ENCODE peak calls at places on chromosomes 16 and 17, in seven cellular contexts. K is CD4-positive, alpha-beta T cell; X is amniotic stem cell; F is naive thymus-derived CD4-positive, alpha-beta T cell; P is activated CD4-positive, alpha-beta T cell treated with anti-CD3 and anti-CD28 coated beads, Interleukin-2, amount 10 ng/mL, durations not matched to agents 7 days and 5 days; U is T follicular helper cell; Q is NCI-H1092. W is an unnamed sample.

GRCh38 chr16:4240624-4241023 is 1.3 kb downstream of the SRL start:
- DNase-seq in K (no peak), X (no peak), F (no peak), P (no peak), U (no peak), Q (no peak), W (no peak)

GRCh38 chr16:49350265-49351103 is 23.1 kb upstream of the C16orf78 start:
- DNase-seq in K (peak), X (no peak), F (no peak), P (peak), U (peak), Q (peak), W (peak)

GRCh38 chr16:19294156-19294649 is 8.7 kb downstream of the CLEC19A start:
- DNase-seq in K (no peak), X (no peak), F (no peak), P (no peak), U (no peak), Q (no peak), W (no peak)

GRCh38 chr16:53545433-53545832 is 42.4 kb upstream of the AKTIP start:
- DNase-seq in K (peak), X (no peak), F (peak), P (peak), U (peak), Q (no peak), W (no peak)

GRCh38 chr17:16934133-16934795 is 37.7 kb downstream of the TNFRSF13B start:
- DNase-seq in K (no peak), X (no peak), F (no peak), P (no peak), U (no peak), Q (no peak), W (no peak)

GRCh38 chr17:4711671-4712111 is 1.3 kb downstream of the ARRB2 start:
- DNase-seq in K (no peak), X (no peak), F (no peak), P (no peak), U (no peak), Q (no peak), W (no peak)

GRCh38 chr17:73985466-73986015 is 217.9 kb upstream of the RPL38 start:
- DNase-seq in K (no peak), X (no peak), F (no peak), P (no peak), U (no peak), Q (no peak), W (no peak)

GRCh38 chr17:22507823-22508222 is 815.5 kb downstream of the KCNJ18 start:
- DNase-seq in K (no peak), X (no peak), F (no peak), P (no peak), U (no peak), Q (no peak), W (no peak)

GRCh38 chr16:5257462-5257861 is 159.9 kb upstream of the EEF2KMT start:
- DNase-seq in K (no peak), X (no peak), F (no peak), P (no peak), U (no peak), Q (no peak), W (no peak)

GRCh38 chr17:79809530-79810137 is 12.8 kb upstream of the CBX8 start:
- DNase-seq in K (no peak), X (no peak), F (no peak), P (no peak), U (no peak), Q (peak), W (no peak)

GRCh38 chr16:81694494-81695285 is 84.4 kb upstream of the PLCG2 start:
- DNase-seq in K (no peak), X (no peak), F (no peak), P (no peak), U (no peak), Q (peak), W (no peak)

GRCh38 chr16:57611184-57611583 is 17.2 kb upstream of the ADGRG1 start:
- DNase-seq in K (no peak), X (peak), F (no peak), P (no peak), U (no peak), Q (no peak), W (peak)

GRCh38 chr17:79024901-79025737 is 1.1 kb downstream of the C1QTNF1 start:
- DNase-seq in K (no peak), X (no peak), F (no peak), P (no peak), U (no peak), Q (no peak), W (peak)

GRCh38 chr17:68613739-68614298 is 12.7 kb upstream of the FAM20A start:
- DNase-seq in K (no peak), X (no peak), F (no peak), P (peak), U (no peak), Q (peak), W (no peak)

GRCh38 chr17:57988301-57989010 is 402 bp upstream of the VEZF1 start:
- DNase-seq in K (peak), X (no peak), F (peak), P (peak), U (peak), Q (peak), W (peak)

GRCh38 chr16:31118223-31119155 is 1.0 kb downstream of the KAT8 start:
- DNase-seq in K (no peak), X (peak), F (no peak), P (no peak), U (no peak), Q (no peak), W (peak)

GRCh38 chr17:48541574-48542113 is 3.3 kb downstream of the HOXB2 start:
- DNase-seq in K (peak), X (no peak), F (peak), P (no peak), U (peak), Q (peak), W (peak)

GRCh38 chr16:82603784-82604411 is 22.9 kb upstream of the CDH13 start:
- DNase-seq in K (no peak), X (peak), F (no peak), P (no peak), U (no peak), Q (peak), W (peak)

GRCh38 chr16:75653926-75654325 is 6.4 kb downstream of the TERF2IP start:
- DNase-seq in K (no peak), X (peak), F (no peak), P (no peak), U (no peak), Q (no peak), W (peak)

GRCh38 chr16:10883004-10883403 is 6.0 kb downstream of the CIITA start:
- DNase-seq in K (no peak), X (no peak), F (no peak), P (no peak), U (no peak), Q (no peak), W (no peak)

GRCh38 chr16:50279142-50279865 is 13.0 kb downstream of the ADCY7 start:
- DNase-seq in K (no peak), X (no peak), F (no peak), P (no peak), U (no peak), Q (no peak), W (no peak)

GRCh38 chr16:89899879-89900481 is 18.7 kb upstream of the MC1R start:
- DNase-seq in K (no peak), X (no peak), F (no peak), P (no peak), U (no peak), Q (no peak), W (no peak)

GRCh38 chr17:1484586-1485310 is 7.7 kb downstream of the MYO1C start:
- DNase-seq in K (peak), X (peak), F (no peak), P (peak), U (peak), Q (no peak), W (peak)

GRCh38 chr16:30096862-30097563 is 1.0 kb upstream of the YPEL3 start:
- DNase-seq in K (no peak), X (no peak), F (no peak), P (peak), U (no peak), Q (no peak), W (no peak)

GRCh38 chr16:27242868-27243590 is 25.5 kb downstream of the NSMCE1 start:
- DNase-seq in K (no peak), X (peak), F (no peak), P (peak), U (no peak), Q (no peak), W (peak)

GRCh38 chr17:41073676-41074075 is 8.0 kb upstream of the KRTAP2-4 start:
- DNase-seq in K (no peak), X (no peak), F (no peak), P (no peak), U (no peak), Q (no peak), W (no peak)

GRCh38 chr17:82876602-82877391 is 37.0 kb upstream of the ZNF750 start:
- DNase-seq in K (no peak), X (no peak), F (no peak), P (no peak), U (no peak), Q (no peak), W (peak)

GRCh38 chr17:66347661-66348604 is 45.5 kb downstream of the PRKCA start:
- DNase-seq in K (no peak), X (no peak), F (no peak), P (no peak), U (no peak), Q (peak), W (no peak)

GRCh38 chr17:78748048-78748729 is 33.9 kb downstream of the CYTH1 start:
- DNase-seq in K (no peak), X (no peak), F (no peak), P (peak), U (no peak), Q (no peak), W (no peak)

GRCh38 chr16:2142942-2143868 is 5.2 kb upstream of the RAB26 start:
- DNase-seq in K (no peak), X (no peak), F (no peak), P (no peak), U (no peak), Q (no peak), W (no peak)

GRCh38 chr16:57701759-57702371 is 7.3 kb downstream of the DRC7 start:
- DNase-seq in K (no peak), X (no peak), F (no peak), P (no peak), U (no peak), Q (no peak), W (no peak)

GRCh38 chr17:50944054-50944901 is 78.1 kb upstream of the TOB1 start:
- DNase-seq in K (peak), X (no peak), F (peak), P (peak), U (peak), Q (peak), W (peak)

GRCh38 chr17:48037924-48038323 is 327 bp upstream of the COPZ2 start:
- DNase-seq in K (no peak), X (no peak), F (no peak), P (no peak), U (no peak), Q (no peak), W (no peak)

GRCh38 chr17:10875984-10876555 is 38.2 kb upstream of the PIRT start:
- DNase-seq in K (peak), X (no peak), F (no peak), P (peak), U (no peak), Q (peak), W (peak)

W was measured in hepatic stellate cell.